ENCODE peak calls at places on chromosomes 12 and 14, in nine cellular contexts. B is SW480; H is mesenteric fat pad; T is kidney; Y is CD4-positive, alpha-beta T cell; O is naive thymus-derived CD8-positive, alpha-beta T cell; M is pons; W is heart right ventricle; U is GM13977. C is an unnamed sample.

GRCh38 chr14:54808326-54809161 is 94.1 kb downstream of the GCH1 start:
- DNase-seq in B (no peak), H (no peak), T (no peak), Y (no peak), O (no peak), M (no peak), W (no peak), U (no peak), C (no peak)

GRCh38 chr14:100540926-100541620 is 46.1 kb downstream of the BEGAIN start:
- DNase-seq in B (no peak), H (no peak), T (peak; percentile 51), Y (no peak), O (no peak), M (no peak), W (peak; percentile 8), U (no peak), C (peak; percentile 17)

GRCh38 chr12:82818276-82819035 is 131.8 kb downstream of the TMTC2 start:
- DNase-seq in B (no peak), H (no peak), T (no peak), Y (no peak), O (no peak), M (no peak), W (no peak), U (no peak), C (no peak)

GRCh38 chr12:51132693-51133092 is 40.2 kb downstream of the TFCP2 start:
- DNase-seq in B (no peak), H (no peak), T (no peak), Y (no peak), O (no peak), M (no peak), W (no peak), U (no peak), C (no peak)

GRCh38 chr12:24069532-24070395 is 120.3 kb upstream of the SOX5 start:
- DNase-seq in B (no peak), H (no peak), T (no peak), Y (no peak), O (no peak), M (peak; percentile 45), W (no peak), U (no peak), C (no peak)

GRCh38 chr12:53073881-53074280 is 5.3 kb downstream of the SPRYD3 start:
- DNase-seq in B (no peak), H (peak; percentile 18), T (no peak), Y (no peak), O (no peak), M (no peak), W (no peak), U (no peak), C (no peak)

GRCh38 chr12:1104088-1104800 is 113.2 kb downstream of the ERC1 start:
- DNase-seq in B (no peak), H (no peak), T (no peak), Y (no peak), O (no peak), M (no peak), W (no peak), U (no peak), C (no peak)

GRCh38 chr12:130127527-130127908 is 34.7 kb upstream of the FZD10 start:
- DNase-seq in B (peak; percentile 37), H (no peak), T (no peak), Y (no peak), O (no peak), M (peak; percentile 28), W (no peak), U (no peak), C (peak; percentile 65)

GRCh38 chr12:53378222-53378621 is 1.8 kb upstream of the SP1 start:
- DNase-seq in B (no peak), H (no peak), T (peak; percentile 47), Y (no peak), O (no peak), M (no peak), W (no peak), U (no peak), C (no peak)

GRCh38 chr12:78455991-78456390 is 408.6 kb upstream of the SYT1 start:
- DNase-seq in B (no peak), H (no peak), T (no peak), Y (no peak), O (no peak), M (no peak), W (no peak), U (no peak), C (no peak)

GRCh38 chr12:120350576-120351350 is 18.2 kb downstream of the MSI1 start:
- DNase-seq in B (no peak), H (no peak), T (no peak), Y (no peak), O (no peak), M (no peak), W (no peak), U (no peak), C (no peak)

GRCh38 chr12:75815756-75816155 is 215.8 kb downstream of the PHLDA1 start:
- DNase-seq in B (no peak), H (no peak), T (no peak), Y (no peak), O (no peak), M (no peak), W (no peak), U (no peak), C (no peak)

GRCh38 chr12:12993367-12993766 is 6.7 kb downstream of the HEBP1 start:
- DNase-seq in B (no peak), H (no peak), T (no peak), Y (no peak), O (no peak), M (no peak), W (no peak), U (no peak), C (no peak)

GRCh38 chr12:67618303-67618702 is 30.2 kb upstream of the DYRK2 start:
- DNase-seq in B (no peak), H (no peak), T (no peak), Y (no peak), O (no peak), M (no peak), W (no peak), U (no peak), C (no peak)

GRCh38 chr12:107493135-107493494 is 192.5 kb upstream of the PWP1 start:
- DNase-seq in B (no peak), H (no peak), T (no peak), Y (no peak), O (no peak), M (no peak), W (no peak), U (no peak), C (no peak)

GRCh38 chr12:58889557-58889956 is 30.7 kb downstream of the LRIG3 start:
- DNase-seq in B (no peak), H (no peak), T (no peak), Y (no peak), O (no peak), M (peak; percentile 92), W (no peak), U (no peak), C (no peak)

GRCh38 chr14:24316597-24316950 is 5.3 kb downstream of the LTB4R start:
- DNase-seq in B (no peak), H (no peak), T (peak; percentile 69), Y (no peak), O (no peak), M (no peak), W (no peak), U (no peak), C (no peak)

GRCh38 chr12:25531502-25532052 is 21.5 kb downstream of the LMNTD1 start:
- DNase-seq in B (no peak), H (no peak), T (no peak), Y (no peak), O (no peak), M (no peak), W (no peak), U (no peak), C (no peak)

GRCh38 chr14:74867673-74868072 is 8.3 kb downstream of the PROX2 start:
- DNase-seq in B (no peak), H (no peak), T (no peak), Y (peak; percentile 55), O (peak; percentile 29), M (peak; percentile 84), W (no peak), U (no peak), C (no peak)

GRCh38 chr12:14664434-14665023 is 31.9 kb downstream of the GUCY2C start:
- DNase-seq in B (peak; percentile 62), H (no peak), T (no peak), Y (no peak), O (no peak), M (peak; percentile 52), W (no peak), U (peak; percentile 38), C (no peak)

GRCh38 chr14:69260246-69260978 is 454 bp downstream of the GALNT16 start:
- DNase-seq in B (peak; percentile 49), H (no peak), T (peak; percentile 79), Y (no peak), O (no peak), M (no peak), W (peak; percentile 43), U (peak; percentile 70), C (no peak)